ENCODE peak calls at places on chromosomes 13 and 19, in six cellular contexts. A is esophagus squamous epithelium, B is mesendoderm, N is foreskin fibroblast, Z is IMR-90, R is fibroblast of lung. I is an unnamed sample.

GRCh38 chr19:2728783-2729387 is 7.7 kb upstream of the DIRAS1 start:
- DNase-seq in A (no peak), B (no peak), N (no peak), Z (no peak), R (no peak), I (no peak)

GRCh38 chr19:29687897-29688728 is 22.9 kb downstream of the PLEKHF1 start:
- DNase-seq in A (no peak), B (no peak), N (peak), Z (peak), R (peak), I (peak)

GRCh38 chr13:84487681-84488080 is 605.4 kb upstream of the SLITRK1 start:
- DNase-seq in A (no peak), B (no peak), N (no peak), Z (no peak), R (no peak), I (no peak)

GRCh38 chr19:289651-290538 is 1.3 kb downstream of the PLPP2 start:
- DNase-seq in A (no peak), B (peak), N (peak), Z (peak), R (peak), I (no peak)

GRCh38 chr13:95420501-95420900 is 119.2 kb upstream of the ABCC4 start:
- DNase-seq in A (no peak), B (no peak), N (no peak), Z (no peak), R (no peak), I (no peak)

GRCh38 chr19:54100560-54100959 is at the start of gene OSCAR:
- DNase-seq in A (no peak), B (no peak), N (peak), Z (no peak), R (no peak), I (peak)

GRCh38 chr19:56692496-56692895 is 20.9 kb upstream of the ZNF835 start:
- DNase-seq in A (no peak), B (peak), N (no peak), Z (no peak), R (no peak), I (no peak)

GRCh38 chr13:19161308-19161707 is 20.3 kb downstream of the TUBA3C start:
- DNase-seq in A (no peak), B (no peak), N (no peak), Z (no peak), R (no peak), I (no peak)

GRCh38 chr13:110425444-110425780 is 118.3 kb downstream of the COL4A2 start:
- DNase-seq in A (no peak), B (no peak), N (peak), Z (peak), R (peak), I (no peak)

GRCh38 chr19:2275588-2276428 is 6.2 kb downstream of the PEAK3 start:
- DNase-seq in A (no peak), B (no peak), N (peak), Z (no peak), R (no peak), I (no peak)

GRCh38 chr19:1591421-1592022 is 1.1 kb downstream of the MBD3 start:
- DNase-seq in A (no peak), B (peak), N (peak), Z (no peak), R (no peak), I (no peak)

GRCh38 chr19:21463449-21464105 is 41.8 kb upstream of the ZNF429 start:
- DNase-seq in A (no peak), B (peak), N (no peak), Z (no peak), R (peak), I (no peak)

GRCh38 chr13:41985788-41986508 is 25.0 kb upstream of the VWA8 start:
- DNase-seq in A (no peak), B (no peak), N (peak), Z (peak), R (peak), I (peak)

GRCh38 chr13:31089649-31090048 is 72.1 kb downstream of the HSPH1 start:
- DNase-seq in A (no peak), B (no peak), N (no peak), Z (no peak), R (no peak), I (no peak)

GRCh38 chr13:112248406-112248760 is 127.8 kb upstream of the SPACA7 start:
- DNase-seq in A (no peak), B (no peak), N (no peak), Z (no peak), R (no peak), I (no peak)

GRCh38 chr13:48902421-48902820 is 73.3 kb upstream of the FNDC3A start:
- DNase-seq in A (no peak), B (peak), N (peak), Z (peak), R (no peak), I (peak)

GRCh38 chr13:75628811-75629210 is 7.3 kb upstream of the LMO7 start:
- DNase-seq in A (no peak), B (peak), N (no peak), Z (no peak), R (no peak), I (no peak)

GRCh38 chr13:77345150-77345780 is 18.4 kb upstream of the MYCBP2 start:
- DNase-seq in A (no peak), B (no peak), N (no peak), Z (no peak), R (no peak), I (no peak)

GRCh38 chr13:43785681-43786471 is 896 bp downstream of the ENOX1 start:
- DNase-seq in A (no peak), B (peak), N (peak), Z (peak), R (peak), I (peak)

GRCh38 chr19:1503089-1503924 is 9.5 kb downstream of the ADAMTSL5 start:
- DNase-seq in A (no peak), B (peak), N (peak), Z (peak), R (no peak), I (peak)

GRCh38 chr19:35272954-35273649 is 4.3 kb downstream of the USF2 start:
- DNase-seq in A (no peak), B (no peak), N (no peak), Z (no peak), R (no peak), I (no peak)

GRCh38 chr19:5290336-5291262 is 50.0 kb downstream of the PTPRS start:
- DNase-seq in A (no peak), B (no peak), N (no peak), Z (no peak), R (no peak), I (no peak)

DNA sequence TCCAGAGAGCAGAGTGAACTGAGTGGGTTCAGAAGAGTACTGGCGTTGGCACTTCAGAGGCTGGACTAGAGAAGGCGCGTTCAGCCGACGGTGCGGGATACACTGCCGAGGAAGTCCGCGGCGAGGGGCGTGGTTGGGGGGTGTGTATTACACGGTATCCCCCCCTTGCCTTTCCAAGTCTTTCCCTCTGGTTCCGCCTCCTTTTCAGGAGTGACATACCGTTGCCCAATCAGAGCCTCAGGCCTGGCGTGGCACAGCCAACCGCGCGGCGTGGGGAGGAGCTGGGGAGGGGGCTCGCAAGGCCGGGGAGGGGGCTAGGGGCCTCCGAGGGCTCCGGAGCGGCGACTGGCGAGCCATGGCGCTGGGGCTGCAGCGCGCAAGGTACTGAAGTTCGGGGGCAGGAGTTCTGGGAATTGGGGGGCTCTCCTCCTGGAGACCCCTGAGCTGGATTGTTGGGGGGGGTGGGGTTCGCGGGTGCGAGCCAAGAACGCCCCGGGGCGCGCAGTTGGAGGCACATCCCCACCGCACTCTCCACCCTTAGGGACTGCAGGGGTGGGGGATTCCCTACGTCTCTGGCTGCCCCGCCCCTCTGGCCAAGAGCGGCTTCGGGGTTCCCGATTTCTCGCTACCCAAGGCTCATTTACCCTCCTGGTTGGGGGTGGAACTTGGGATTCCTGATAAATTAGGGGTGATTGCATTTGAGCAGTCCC is at the start of gene HIF3A:
- DNase-seq in A (no peak), B (peak), N (peak), Z (no peak), R (no peak), I (no peak)
- H3K4me3 ChIP-seq in A (peak), B (peak), N (peak), Z (no peak), R (peak), I (no peak)

DNA sequence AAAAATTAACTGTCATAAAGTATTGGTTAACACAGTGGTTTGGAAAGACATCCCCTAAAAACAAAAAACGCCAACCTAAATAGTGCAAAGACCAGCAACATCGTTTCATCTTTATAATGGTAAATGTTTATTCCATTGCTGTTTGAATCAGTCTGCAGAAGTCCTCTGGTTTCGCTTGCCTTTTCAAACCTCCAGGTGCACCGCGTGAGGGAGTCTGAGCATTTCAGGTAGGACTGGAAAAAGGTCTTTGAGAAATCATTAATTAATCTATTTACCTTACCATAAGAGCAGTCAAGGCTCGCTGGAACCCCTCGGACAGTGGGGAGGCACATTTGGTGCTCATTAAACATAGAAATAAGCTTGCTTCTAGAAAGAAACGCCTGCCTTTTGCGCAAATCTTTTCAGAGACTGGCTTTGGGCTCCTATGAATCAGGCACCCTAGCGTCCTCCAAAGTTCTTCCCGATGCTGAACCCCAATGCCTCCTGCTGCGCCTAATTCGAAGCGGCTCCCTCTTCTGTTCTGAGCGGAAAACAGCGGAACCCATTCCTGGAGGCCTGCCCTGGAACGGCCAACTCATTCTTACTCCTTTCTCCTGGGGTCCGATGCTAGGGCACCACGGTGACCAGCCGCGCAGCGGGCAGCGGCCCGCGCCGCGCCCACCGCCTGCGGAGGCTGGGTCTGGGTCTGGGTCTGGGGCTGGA is 942 bp upstream of the MTUS2 start:
- DNase-seq in A (no peak), B (peak), N (peak), Z (peak), R (peak), I (peak)
- H3K4me3 ChIP-seq in A (peak), B (peak), N (peak), Z (peak), R (peak), I (peak)

DNA sequence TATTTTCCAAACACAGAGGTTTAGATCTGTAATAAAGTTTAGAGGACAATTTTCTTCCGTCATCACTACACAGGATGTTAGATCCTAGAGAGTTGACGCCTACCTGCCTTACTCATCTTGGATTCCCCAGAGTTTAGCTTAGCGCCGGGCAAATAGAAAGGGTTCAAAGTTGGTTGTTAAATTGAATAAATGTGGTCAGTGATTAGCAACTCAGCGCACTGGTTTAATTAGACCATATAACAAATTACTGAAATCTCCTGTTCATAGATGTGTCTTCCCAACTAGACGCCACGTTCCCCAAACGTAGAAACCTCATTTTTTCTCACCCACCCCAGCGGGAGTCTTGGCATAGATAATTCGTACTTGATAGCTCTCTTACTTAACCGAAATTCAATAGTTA is 761 bp upstream of the UFM1 start:
- DNase-seq in A (no peak), B (peak), N (no peak), Z (peak), R (peak), I (peak)
- H3K4me3 ChIP-seq in A (peak), B (peak), N (peak), Z (peak), R (peak), I (peak)

DNA sequence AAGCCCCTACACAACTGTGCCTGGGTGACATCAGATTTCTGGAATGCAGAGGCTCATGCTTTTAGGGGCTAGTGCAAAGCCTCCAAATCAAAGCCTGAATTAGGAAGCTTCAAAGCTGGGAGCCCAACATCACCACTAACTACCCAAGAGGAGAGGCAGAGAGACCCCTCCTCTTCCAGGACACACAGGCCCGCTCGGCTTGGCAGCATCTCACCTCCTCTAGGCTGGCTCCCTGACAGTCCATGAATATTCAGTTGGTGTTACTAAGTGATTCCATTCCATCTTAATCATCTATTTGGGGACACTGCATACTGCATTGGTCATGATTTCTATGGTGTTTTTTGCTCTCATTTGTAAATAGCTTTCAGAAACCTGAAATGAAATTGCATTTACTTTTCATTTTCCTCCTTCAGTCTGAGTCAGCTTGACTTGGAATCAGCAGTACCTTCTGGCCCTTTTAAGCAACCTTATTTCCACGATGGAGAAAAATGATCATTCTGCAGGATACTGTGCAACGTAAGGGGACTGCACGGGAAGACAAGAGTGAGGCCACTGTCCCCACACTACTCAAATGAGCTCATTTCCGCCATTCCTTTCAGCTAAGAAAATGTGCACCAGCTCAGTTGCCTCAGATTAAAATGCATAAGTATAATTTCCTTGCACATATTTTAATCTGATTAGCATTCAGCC is 219.8 kb downstream of the RFC3 start:
- DNase-seq in A (no peak), B (peak), N (peak), Z (no peak), R (peak), I (no peak)
- H3K4me3 ChIP-seq in A (no peak), B (no peak), N (no peak), Z (no peak), R (no peak), I (no peak)

GRCh38 chr19:8194528-8195275 is 14.5 kb upstream of the CERS4 start:
- DNase-seq in A (no peak), B (no peak), N (no peak), Z (no peak), R (no peak), I (no peak)

GRCh38 chr19:8196271-8196908 is 12.8 kb upstream of the CERS4 start:
- DNase-seq in A (no peak), B (peak), N (no peak), Z (no peak), R (no peak), I (no peak)

DNA sequence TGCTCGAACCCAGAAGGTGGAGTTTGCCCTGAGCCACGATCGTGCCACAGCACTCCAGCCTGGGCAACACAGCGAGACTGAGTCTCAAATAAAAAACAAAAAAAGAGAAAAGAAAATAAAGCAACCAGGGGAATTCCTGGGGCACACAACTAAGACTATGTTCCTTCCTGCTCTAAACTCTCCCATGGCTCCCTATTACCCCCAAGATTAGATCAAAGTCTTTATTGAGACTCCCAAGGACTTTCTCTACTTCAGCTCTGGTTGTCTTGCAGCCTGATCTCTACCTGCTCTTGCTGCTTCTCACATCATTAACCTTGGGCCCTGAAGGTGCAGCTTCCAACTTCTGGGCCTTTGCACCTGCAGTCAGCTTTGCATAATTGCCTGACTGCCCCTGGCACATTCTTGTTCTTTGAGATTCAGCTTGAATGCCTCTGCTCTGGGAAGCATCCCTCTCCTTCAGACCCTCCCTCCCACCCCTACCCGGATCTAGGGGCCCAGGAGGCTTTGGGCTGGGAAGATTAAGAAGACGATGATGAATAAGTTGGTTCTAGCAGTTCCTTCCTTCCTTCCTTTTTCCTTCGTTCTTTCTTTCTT is 16.8 kb upstream of the CERS4 start:
- DNase-seq in A (no peak), B (peak), N (no peak), Z (no peak), R (no peak), I (no peak)
- H3K4me3 ChIP-seq in A (no peak), B (no peak), N (no peak), Z (no peak), R (no peak), I (no peak)

GRCh38 chr13:26259634-26260033 is 5.7 kb downstream of the CDK8 start:
- DNase-seq in A (no peak), B (no peak), N (no peak), Z (no peak), R (no peak), I (no peak)
- H3K4me3 ChIP-seq in A (no peak), B (no peak), N (no peak), Z (no peak), R (no peak), I (no peak)

DNA sequence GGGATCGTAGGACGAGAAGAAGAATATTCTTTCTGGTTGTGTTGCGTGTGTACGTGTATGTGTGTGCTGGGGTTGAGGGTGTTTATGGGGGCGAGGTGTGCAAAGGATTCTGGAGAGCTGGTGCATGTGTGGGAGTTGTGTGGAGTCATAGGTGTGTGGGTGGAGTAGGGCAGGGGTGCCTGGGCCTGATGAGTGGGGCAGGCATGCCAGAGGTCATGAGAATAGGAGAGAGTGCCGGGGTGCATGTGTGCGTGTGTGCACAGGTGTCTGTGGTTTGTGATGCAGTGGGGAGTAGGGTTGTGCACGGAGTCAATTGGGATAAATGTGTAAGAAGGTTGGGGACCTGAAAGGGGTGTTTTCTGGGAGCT is 649 bp downstream of the TMEM91 start:
- DNase-seq in A (no peak), B (no peak), N (peak), Z (no peak), R (no peak), I (no peak)
- H3K4me3 ChIP-seq in A (peak), B (no peak), N (peak), Z (peak), R (peak), I (peak)

GRCh38 chr19:30694156-30694555 is 322.0 kb downstream of the ZNF536 start:
- DNase-seq in A (no peak), B (no peak), N (no peak), Z (no peak), R (no peak), I (no peak)

GRCh38 chr19:30691767-30692516 is 319.8 kb downstream of the ZNF536 start:
- DNase-seq in A (no peak), B (no peak), N (peak), Z (no peak), R (no peak), I (peak)

GRCh38 chr19:30690935-30691505 is 318.8 kb downstream of the ZNF536 start:
- DNase-seq in A (no peak), B (peak), N (no peak), Z (no peak), R (no peak), I (no peak)

GRCh38 chr19:30693179-30693578 is 321.0 kb downstream of the ZNF536 start:
- DNase-seq in A (no peak), B (peak), N (no peak), Z (no peak), R (no peak), I (no peak)

GRCh38 chr19:30692517-30692870 is 320.3 kb downstream of the ZNF536 start:
- DNase-seq in A (no peak), B (no peak), N (peak), Z (no peak), R (no peak), I (no peak)
- H3K4me3 ChIP-seq in A (peak), B (no peak), N (peak), Z (no peak), R (peak), I (peak)

GRCh38 chr13:114127473-114128347 is 4.7 kb downstream of the RASA3 start:
- DNase-seq in A (no peak), B (no peak), N (no peak), Z (no peak), R (no peak), I (no peak)
- H3K4me3 ChIP-seq in A (no peak), B (no peak), N (no peak), Z (no peak), R (no peak), I (peak)